ENCODE peak calls at places on chromosomes 1 and 21, in six cellular contexts. B is gastrocnemius medialis, L is heart right ventricle, J is mesenchymal stem cell, V is HepG2, C is ovary. X is an unnamed sample.

GRCh38 chr1:153422450-153423068 is 6.2 kb downstream of the S100A7A start:
- DNase-seq in B (peak; percentile 23), L (peak; percentile 61), J (peak; percentile 55), V (peak; percentile 34), C (peak; percentile 78), X (peak; percentile 79)

GRCh38 chr1:119582801-119583200 is 65.3 kb downstream of the ZNF697 start:
- DNase-seq in B (no peak), L (peak; percentile 27), J (peak; percentile 56), V (peak; percentile 39), C (peak; percentile 42), X (no peak)

GRCh38 chr1:200146100-200146499 is 118.6 kb downstream of the NR5A2 start:
- DNase-seq in B (no peak), L (no peak), J (no peak), V (no peak), C (no peak), X (no peak)

GRCh38 chr1:36920801-36921405 is 113.4 kb downstream of the GRIK3 start:
- DNase-seq in B (no peak), L (no peak), J (no peak), V (no peak), C (no peak), X (peak; percentile 9)

GRCh38 chr21:45078877-45079281 is 4.5 kb downstream of the ADARB1 start:
- DNase-seq in B (no peak), L (no peak), J (peak; percentile 33), V (no peak), C (no peak), X (peak; percentile 73)

GRCh38 chr1:156489166-156489934 is 11.2 kb downstream of the MEF2D start:
- DNase-seq in B (peak; percentile 92), L (peak; percentile 71), J (peak; percentile 46), V (no peak), C (peak; percentile 56), X (no peak)

GRCh38 chr1:181064030-181064594 is 24.4 kb upstream of the IER5 start:
- DNase-seq in B (no peak), L (no peak), J (no peak), V (no peak), C (no peak), X (no peak)

GRCh38 chr1:212353181-212353580 is 61.5 kb downstream of the PACC1 start:
- DNase-seq in B (no peak), L (no peak), J (peak; percentile 7), V (no peak), C (no peak), X (no peak)

GRCh38 chr1:86169625-86170024 is 13.1 kb upstream of the COL24A1 start:
- DNase-seq in B (no peak), L (no peak), J (no peak), V (no peak), C (no peak), X (no peak)

GRCh38 chr1:155134858-155135415 is 715 bp upstream of the SLC50A1 start:
- DNase-seq in B (peak; percentile 88), L (peak; percentile 74), J (peak; percentile 98), V (peak; percentile 90), C (peak; percentile 90), X (peak; percentile 98)

GRCh38 chr1:16721871-16722641 is 18.3 kb upstream of the RNU1-4 start:
- DNase-seq in B (no peak), L (no peak), J (no peak), V (no peak), C (no peak), X (peak; percentile 58)

GRCh38 chr1:154157520-154158306 is 2.8 kb upstream of the NUP210L start:
- DNase-seq in B (no peak), L (no peak), J (no peak), V (no peak), C (no peak), X (no peak)

GRCh38 chr1:42439940-42440339 is 15.9 kb downstream of the ZMYND12 start:
- DNase-seq in B (no peak), L (no peak), J (no peak), V (peak; percentile 35), C (no peak), X (no peak)

GRCh38 chr1:156444407-156445001 is 56.1 kb downstream of the MEF2D start:
- DNase-seq in B (no peak), L (no peak), J (peak; percentile 47), V (peak; percentile 52), C (no peak), X (no peak)

GRCh38 chr1:39409055-39409816 is 82.2 kb upstream of the BMP8A start:
- DNase-seq in B (peak; percentile 30), L (peak; percentile 58), J (peak; percentile 76), V (peak; percentile 72), C (peak; percentile 61), X (no peak)

GRCh38 chr1:10897321-10897980 is 101.0 kb upstream of the CASZ1 start:
- DNase-seq in B (no peak), L (no peak), J (no peak), V (no peak), C (no peak), X (no peak)

GRCh38 chr1:91803847-91804545 is 82.0 kb downstream of the TGFBR3 start:
- DNase-seq in B (no peak), L (no peak), J (no peak), V (no peak), C (no peak), X (no peak)

GRCh38 chr1:234676103-234676594 is 66.2 kb upstream of the IRF2BP2 start:
- DNase-seq in B (peak; percentile 78), L (peak; percentile 80), J (peak; percentile 84), V (peak; percentile 52), C (peak; percentile 82), X (peak; percentile 91)

GRCh38 chr1:26838474-26839338 is 12.2 kb downstream of the ZDHHC18 start:
- DNase-seq in B (no peak), L (no peak), J (peak; percentile 64), V (peak; percentile 78), C (no peak), X (no peak)
- H3K36me3 ChIP-seq in B (peaks cover 67% of the 10 kb centered on the region), L (peaks cover 98% of the 10 kb centered on the region), J (peaks cover 76% of the 10 kb centered on the region), V (peaks cover 7% of the 10 kb centered on the region), C (no peaks in the 10 kb centered on the region), X (peaks cover 33% of the 10 kb centered on the region)

DNA sequence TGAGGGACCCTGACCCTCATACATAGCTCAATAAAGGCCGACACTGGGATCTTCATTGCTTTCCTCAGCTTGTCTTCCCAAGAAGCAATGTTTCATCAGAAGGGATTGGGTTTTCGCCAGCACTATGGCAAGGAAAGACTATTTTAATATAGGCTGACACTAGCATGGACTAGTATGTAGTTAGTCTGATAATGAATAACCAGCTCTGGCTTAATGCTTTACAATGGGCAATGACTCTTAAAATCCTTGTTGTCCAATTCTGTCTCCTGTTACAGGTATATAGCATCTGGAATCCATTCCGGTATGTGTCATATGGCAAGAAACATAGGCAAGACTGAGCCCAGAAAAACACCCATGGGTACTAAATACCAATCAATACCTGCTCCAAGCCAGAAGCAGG is 15.3 kb upstream of the SYT2 start:
- DNase-seq in B (no peak), L (no peak), J (no peak), V (no peak), C (no peak), X (no peak)
- H3K36me3 ChIP-seq in B (peaks cover 43% of the 10 kb centered on the region), L (peaks cover 63% of the 10 kb centered on the region), J (peaks cover 63% of the 10 kb centered on the region), V (peaks cover 9% of the 10 kb centered on the region), C (no peaks in the 10 kb centered on the region), X (peaks cover 34% of the 10 kb centered on the region)

DNA sequence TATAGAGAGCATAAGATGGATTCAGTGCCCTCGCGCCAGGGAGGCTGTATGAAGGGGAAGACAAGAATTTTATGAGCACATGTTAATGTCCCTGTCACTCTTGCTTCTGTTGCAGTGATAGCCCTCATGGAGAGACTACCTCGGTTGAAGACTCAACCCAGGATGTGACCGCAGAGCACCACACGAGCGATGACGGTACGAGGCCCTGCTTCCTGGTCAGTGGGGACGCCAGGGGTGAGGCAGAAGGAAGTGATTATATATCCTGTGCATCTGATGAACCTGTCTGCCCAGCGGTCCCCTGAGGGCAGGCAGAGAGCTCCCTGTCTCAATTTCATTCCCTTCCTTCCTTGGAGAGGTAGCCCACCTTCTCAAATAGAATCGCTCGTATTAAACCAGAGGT is 20.0 kb upstream of the IKBKE start:
- DNase-seq in B (no peak), L (no peak), J (no peak), V (no peak), C (no peak), X (no peak)
- H3K36me3 ChIP-seq in B (no peaks in the 10 kb centered on the region), L (peaks cover 95% of the 10 kb centered on the region), J (peaks cover 94% of the 10 kb centered on the region), V (peaks cover 22% of the 10 kb centered on the region), C (no peaks in the 10 kb centered on the region), X (peaks cover 75% of the 10 kb centered on the region)

DNA sequence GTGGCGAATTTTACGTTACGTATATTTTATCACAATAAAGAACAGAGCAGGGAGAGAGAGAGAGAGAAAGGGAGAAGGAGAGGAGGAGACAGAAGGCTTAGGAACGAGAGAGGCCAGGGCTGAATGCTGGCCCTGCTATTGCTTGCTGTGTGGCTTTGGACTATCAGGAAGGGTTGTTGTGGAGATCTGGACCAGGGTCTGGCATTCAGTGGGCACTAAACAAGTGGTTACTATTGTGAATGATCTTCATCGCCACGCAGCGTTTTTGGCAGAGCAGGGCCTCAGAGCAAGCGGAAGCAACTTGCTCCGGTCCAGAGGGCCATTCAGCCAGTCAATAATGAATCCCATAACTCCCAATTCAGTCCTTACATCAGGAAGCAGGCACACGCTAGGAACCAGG is 26.4 kb downstream of the PIK3C2B start:
- DNase-seq in B (no peak), L (no peak), J (no peak), V (no peak), C (no peak), X (no peak)
- H3K36me3 ChIP-seq in B (no peaks in the 10 kb centered on the region), L (peaks cover 30% of the 10 kb centered on the region), J (no peaks in the 10 kb centered on the region), V (peaks cover 5% of the 10 kb centered on the region), C (no peaks in the 10 kb centered on the region), X (peaks cover under 1% of the 10 kb centered on the region)

DNA sequence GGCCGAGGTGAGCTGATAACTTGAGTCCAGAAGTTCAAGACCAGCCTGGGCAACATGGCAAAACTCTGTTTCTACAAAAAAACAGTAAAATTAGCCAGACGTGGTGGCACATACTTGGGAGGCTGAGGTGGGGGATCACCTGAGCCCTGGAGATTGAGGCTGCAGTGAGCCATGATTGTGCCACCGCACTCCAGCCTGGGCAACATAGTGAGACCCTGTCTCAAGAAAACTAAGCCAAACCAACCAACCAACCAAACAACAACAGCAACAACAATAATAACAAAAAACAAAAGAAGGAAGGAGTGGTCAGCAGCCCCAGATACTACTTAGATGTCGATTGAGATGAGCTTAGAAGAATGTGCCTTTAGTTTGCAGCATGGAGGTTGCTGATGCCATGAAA is 47.7 kb downstream of the CENPF start:
- DNase-seq in B (no peak), L (no peak), J (no peak), V (no peak), C (no peak), X (no peak)
- H3K36me3 ChIP-seq in B (no peaks in the 10 kb centered on the region), L (no peaks in the 10 kb centered on the region), J (peaks cover 13% of the 10 kb centered on the region), V (peaks cover 23% of the 10 kb centered on the region), C (no peaks in the 10 kb centered on the region), X (no peaks in the 10 kb centered on the region)